ENCODE peak calls at places on chromosomes 1 and 21, in seven cellular contexts. One of them, this sample, is unnamed. For H3K4me1, the result is how much of the 10 kb centered on the place peaks cover.

GRCh38 chr1:205979301-205979700 is 23.9 kb downstream of the RAB7B start:
- DNase-seq in mesenchymal stem cell: no peak
- DNase-seq in H1: no peak
- DNase-seq in mesendoderm: no peak
- DNase-seq in neuronal stem cell: no peak
- DNase-seq in IMR-90: no peak
- DNase-seq in H9: no peak
- DNase-seq in this sample: no peak

GRCh38 chr21:35932232-35932911 is 128.0 kb downstream of the SETD4 start:
- DNase-seq in H9: no peak
- DNase-seq in mesendoderm: no peak
- DNase-seq in IMR-90: peak
- DNase-seq in H1: no peak
- DNase-seq in mesenchymal stem cell: peak
- DNase-seq in neuronal stem cell: no peak
- DNase-seq in this sample: peak

GRCh38 chr1:169511339-169512028 is 25.7 kb upstream of the SLC19A2 start:
- DNase-seq in H1: no peak
- DNase-seq in neuronal stem cell: no peak
- DNase-seq in mesendoderm: no peak
- DNase-seq in IMR-90: peak
- DNase-seq in H9: no peak
- DNase-seq in mesenchymal stem cell: peak
- DNase-seq in this sample: peak

GRCh38 chr1:193537266-193538003 is 351.0 kb upstream of the B3GALT2 start:
- DNase-seq in neuronal stem cell: no peak
- DNase-seq in mesendoderm: no peak
- DNase-seq in H9: no peak
- DNase-seq in mesenchymal stem cell: peak
- DNase-seq in IMR-90: no peak
- DNase-seq in H1: no peak
- DNase-seq in this sample: peak

GRCh38 chr1:195663549-195664280 is 944.5 kb downstream of the KCNT2 start:
- DNase-seq in H9: no peak
- DNase-seq in IMR-90: peak
- DNase-seq in mesendoderm: peak
- DNase-seq in mesenchymal stem cell: peak
- DNase-seq in H1: no peak
- DNase-seq in neuronal stem cell: no peak
- DNase-seq in this sample: peak

GRCh38 chr1:15028117-15028516 is 125.4 kb upstream of the TMEM51 start:
- DNase-seq in mesendoderm: peak
- DNase-seq in H9: no peak
- DNase-seq in IMR-90: peak
- DNase-seq in neuronal stem cell: peak
- DNase-seq in mesenchymal stem cell: peak
- DNase-seq in H1: no peak
- DNase-seq in this sample: peak

GRCh38 chr21:32819702-32820101 is 48.1 kb upstream of the PAXBP1 start:
- DNase-seq in H9: no peak
- DNase-seq in mesendoderm: no peak
- DNase-seq in mesenchymal stem cell: no peak
- DNase-seq in H1: no peak
- DNase-seq in neuronal stem cell: no peak
- DNase-seq in IMR-90: peak
- DNase-seq in this sample: no peak

GRCh38 chr1:64209221-64209620 is 5.8 kb downstream of the UBE2U start:
- DNase-seq in IMR-90: no peak
- DNase-seq in neuronal stem cell: no peak
- DNase-seq in mesenchymal stem cell: no peak
- DNase-seq in H9: no peak
- DNase-seq in mesendoderm: peak
- DNase-seq in H1: no peak
- DNase-seq in this sample: peak

GRCh38 chr1:203291201-203292096 is 13.9 kb upstream of the BTG2 start:
- DNase-seq in IMR-90: no peak
- DNase-seq in mesendoderm: no peak
- DNase-seq in H9: no peak
- DNase-seq in mesenchymal stem cell: peak
- DNase-seq in neuronal stem cell: no peak
- DNase-seq in H1: no peak
- DNase-seq in this sample: no peak

GRCh38 chr1:24095140-24095859 is 16.6 kb downstream of the MYOM3 start:
- DNase-seq in mesendoderm: no peak
- DNase-seq in neuronal stem cell: no peak
- DNase-seq in mesenchymal stem cell: no peak
- DNase-seq in IMR-90: no peak
- DNase-seq in H1: no peak
- DNase-seq in H9: no peak
- DNase-seq in this sample: no peak

GRCh38 chr1:115463347-115463746 is 125.3 kb upstream of the NGF start:
- DNase-seq in IMR-90: no peak
- DNase-seq in mesenchymal stem cell: no peak
- DNase-seq in H9: peak
- DNase-seq in mesendoderm: peak
- DNase-seq in H1: peak
- DNase-seq in neuronal stem cell: no peak
- DNase-seq in this sample: no peak

GRCh38 chr21:38913120-38913975 is 107.6 kb downstream of the ETS2 start:
- DNase-seq in neuronal stem cell: peak
- DNase-seq in H1: peak
- DNase-seq in IMR-90: peak
- DNase-seq in mesenchymal stem cell: peak
- DNase-seq in H9: peak
- DNase-seq in mesendoderm: peak
- DNase-seq in this sample: peak

GRCh38 chr1:25253911-25254310 is 6.7 kb upstream of the RSRP1 start:
- DNase-seq in mesenchymal stem cell: peak
- DNase-seq in IMR-90: peak
- DNase-seq in H1: no peak
- DNase-seq in mesendoderm: peak
- DNase-seq in neuronal stem cell: no peak
- DNase-seq in H9: peak
- DNase-seq in this sample: peak

GRCh38 chr1:13908128-13908527 is 208.1 kb downstream of the PRDM2 start:
- DNase-seq in mesendoderm: no peak
- DNase-seq in neuronal stem cell: no peak
- DNase-seq in IMR-90: no peak
- DNase-seq in H9: no peak
- DNase-seq in H1: no peak
- DNase-seq in mesenchymal stem cell: no peak
- DNase-seq in this sample: no peak

GRCh38 chr1:7290971-7291970 is 479.8 kb upstream of the VAMP3 start:
- DNase-seq in neuronal stem cell: no peak
- DNase-seq in IMR-90: peak
- DNase-seq in mesenchymal stem cell: peak
- DNase-seq in mesendoderm: no peak
- DNase-seq in H9: no peak
- DNase-seq in H1: peak
- DNase-seq in this sample: no peak

GRCh38 chr21:30425826-30426225 is at the start of gene KRTAP13-3:
- DNase-seq in H1: no peak
- DNase-seq in mesendoderm: no peak
- DNase-seq in mesenchymal stem cell: no peak
- DNase-seq in IMR-90: no peak
- DNase-seq in H9: no peak
- DNase-seq in neuronal stem cell: no peak
- DNase-seq in this sample: no peak

GRCh38 chr1:33364578-33364945 is 43.7 kb upstream of the A3GALT2 start:
- DNase-seq in H9: peak
- DNase-seq in mesendoderm: no peak
- DNase-seq in mesenchymal stem cell: no peak
- DNase-seq in neuronal stem cell: no peak
- DNase-seq in H1: no peak
- DNase-seq in IMR-90: no peak
- DNase-seq in this sample: no peak

GRCh38 chr21:44874497-44875331 is 1.2 kb upstream of the PTTG1IP start:
- DNase-seq in neuronal stem cell: no peak
- DNase-seq in H9: no peak
- DNase-seq in IMR-90: no peak
- DNase-seq in mesenchymal stem cell: no peak
- DNase-seq in mesendoderm: peak
- DNase-seq in H1: peak
- DNase-seq in this sample: peak

GRCh38 chr1:3864884-3865283 is 7.6 kb downstream of the DFFB start:
- DNase-seq in mesendoderm: no peak
- DNase-seq in H9: no peak
- DNase-seq in IMR-90: no peak
- DNase-seq in H1: no peak
- DNase-seq in neuronal stem cell: no peak
- DNase-seq in mesenchymal stem cell: no peak
- DNase-seq in this sample: no peak

DNA sequence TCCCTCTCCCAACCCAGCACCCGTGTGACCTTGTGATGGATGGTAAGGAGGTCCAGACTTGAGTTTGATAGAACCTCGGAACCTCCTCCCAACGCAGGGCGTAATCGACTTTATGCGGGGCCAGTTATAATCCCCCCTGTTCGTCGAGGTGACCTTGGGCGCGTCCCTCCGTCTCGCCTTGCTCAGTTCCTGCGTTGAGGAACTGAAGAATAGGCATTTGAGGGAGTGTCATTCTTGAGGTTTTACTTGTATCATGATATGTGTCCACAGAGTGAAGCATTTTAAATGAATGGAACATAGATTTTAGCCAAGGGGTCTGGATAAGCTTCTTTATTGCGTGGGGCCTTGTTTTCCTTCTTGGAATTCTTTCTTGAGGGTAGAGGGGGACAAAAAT is 444 bp downstream of the TIMM17A start:
- DNase-seq in mesendoderm: no peak
- DNase-seq in IMR-90: no peak
- DNase-seq in H1: no peak
- DNase-seq in neuronal stem cell: no peak
- DNase-seq in mesenchymal stem cell: no peak
- DNase-seq in H9: no peak
- DNase-seq in this sample: no peak
- H2BK5ac ChIP-seq in mesendoderm: peak
- H2BK5ac ChIP-seq in IMR-90: peak
- H2BK5ac ChIP-seq in H1: peak
- H2BK5ac ChIP-seq in neuronal stem cell: peak
- H2BK5ac ChIP-seq in mesenchymal stem cell: no peak
- H2BK5ac ChIP-seq in H9: peak
- H2BK5ac ChIP-seq in this sample: peak

GRCh38 chr1:21925334-21925940 is 11.7 kb downstream of the HSPG2 start:
- DNase-seq in mesenchymal stem cell: no peak
- DNase-seq in neuronal stem cell: no peak
- DNase-seq in IMR-90: no peak
- DNase-seq in mesendoderm: no peak
- DNase-seq in H9: no peak
- DNase-seq in H1: no peak
- DNase-seq in this sample: no peak

GRCh38 chr1:21922103-21923014 is 14.8 kb downstream of the HSPG2 start:
- DNase-seq in H1: peak
- DNase-seq in mesenchymal stem cell: no peak
- DNase-seq in mesendoderm: peak
- DNase-seq in IMR-90: no peak
- DNase-seq in neuronal stem cell: no peak
- DNase-seq in H9: peak
- DNase-seq in this sample: no peak

GRCh38 chr1:21926814-21927530 is 10.1 kb downstream of the HSPG2 start:
- DNase-seq in IMR-90: peak
- DNase-seq in H9: no peak
- DNase-seq in neuronal stem cell: no peak
- DNase-seq in mesenchymal stem cell: no peak
- DNase-seq in mesendoderm: no peak
- DNase-seq in H1: no peak
- DNase-seq in this sample: no peak

GRCh38 chr1:21926065-21926464 is 11.0 kb downstream of the HSPG2 start:
- DNase-seq in H9: no peak
- DNase-seq in mesenchymal stem cell: no peak
- DNase-seq in IMR-90: no peak
- DNase-seq in H1: no peak
- DNase-seq in mesendoderm: no peak
- DNase-seq in neuronal stem cell: no peak
- DNase-seq in this sample: no peak

GRCh38 chr1:21924503-21925005 is 12.6 kb downstream of the HSPG2 start:
- DNase-seq in H1: no peak
- DNase-seq in H9: no peak
- DNase-seq in neuronal stem cell: no peak
- DNase-seq in mesendoderm: no peak
- DNase-seq in mesenchymal stem cell: no peak
- DNase-seq in IMR-90: no peak
- DNase-seq in this sample: no peak
- H3K4me1 ChIP-seq in H1: under half
- H3K4me1 ChIP-seq in H9: under half
- H3K4me1 ChIP-seq in neuronal stem cell: under half
- H3K4me1 ChIP-seq in mesendoderm: under half
- H3K4me1 ChIP-seq in mesenchymal stem cell: half or more
- H3K4me1 ChIP-seq in IMR-90: half or more
- H3K4me1 ChIP-seq in this sample: half or more

GRCh38 chr21:42129300-42130266 is 58.5 kb downstream of the UMODL1 start:
- DNase-seq in H1: no peak
- DNase-seq in mesendoderm: no peak
- DNase-seq in H9: no peak
- DNase-seq in IMR-90: no peak
- DNase-seq in neuronal stem cell: no peak
- DNase-seq in mesenchymal stem cell: no peak
- DNase-seq in this sample: no peak
- H2BK120ac ChIP-seq in H1: no peak
- H2BK120ac ChIP-seq in mesendoderm: no peak
- H2BK120ac ChIP-seq in H9: no peak
- H2BK120ac ChIP-seq in IMR-90: no peak
- H2BK120ac ChIP-seq in neuronal stem cell: no peak
- H2BK120ac ChIP-seq in mesenchymal stem cell: no peak
- H2BK120ac ChIP-seq in this sample: no peak

GRCh38 chr1:151596166-151596933 is 15.5 kb upstream of the SNX27 start:
- DNase-seq in H1: no peak
- DNase-seq in neuronal stem cell: no peak
- DNase-seq in H9: no peak
- DNase-seq in mesendoderm: no peak
- DNase-seq in mesenchymal stem cell: peak
- DNase-seq in IMR-90: peak
- DNase-seq in this sample: peak

GRCh38 chr1:151593651-151594625 is 17.9 kb upstream of the SNX27 start:
- DNase-seq in mesenchymal stem cell: peak
- DNase-seq in mesendoderm: peak
- DNase-seq in H9: peak
- DNase-seq in IMR-90: no peak
- DNase-seq in H1: peak
- DNase-seq in neuronal stem cell: peak
- DNase-seq in this sample: peak

GRCh38 chr1:151590961-151591360 is 20.9 kb upstream of the SNX27 start:
- DNase-seq in H9: no peak
- DNase-seq in mesendoderm: no peak
- DNase-seq in mesenchymal stem cell: no peak
- DNase-seq in neuronal stem cell: no peak
- DNase-seq in IMR-90: no peak
- DNase-seq in H1: no peak
- DNase-seq in this sample: no peak
- H2BK5ac ChIP-seq in H9: no peak
- H2BK5ac ChIP-seq in mesendoderm: no peak
- H2BK5ac ChIP-seq in mesenchymal stem cell: no peak
- H2BK5ac ChIP-seq in neuronal stem cell: no peak
- H2BK5ac ChIP-seq in IMR-90: no peak
- H2BK5ac ChIP-seq in H1: no peak
- H2BK5ac ChIP-seq in this sample: no peak

This sample was measured in trophoblast cell.